ENCODE peak calls at places on chromosomes 4 and X, in five cellular contexts. L, M, F, T and I are unnamed samples.

GRCh38 chr4:1195109-1195671 is 22.8 kb upstream of the SPON2 start:
- DNase-seq in L (no peak), M (no peak), F (no peak), T (no peak), I (peak)

GRCh38 chr4:212438-213174 is 88.3 kb downstream of the ZNF718 start:
- DNase-seq in L (peak), M (peak), F (peak), T (peak), I (peak)

GRCh38 chr4:41814565-41814964 is 66.0 kb upstream of the PHOX2B start:
- DNase-seq in L (peak), M (no peak), F (no peak), T (peak), I (peak)

GRCh38 chr4:108486046-108486445 is 134.3 kb upstream of the RPL34 start:
- DNase-seq in L (no peak), M (no peak), F (no peak), T (no peak), I (no peak)

GRCh38 chr4:39883645-39884044 is 94.1 kb downstream of the PDS5A start:
- DNase-seq in L (no peak), M (no peak), F (no peak), T (no peak), I (no peak)

GRCh38 chr4:100299019-100299418 is 108.8 kb upstream of the DDIT4L start:
- DNase-seq in L (peak), M (peak), F (no peak), T (peak), I (no peak)

GRCh38 chrX:8036914-8037313 is 109.7 kb upstream of the PNPLA4 start:
- DNase-seq in L (no peak), M (no peak), F (no peak), T (no peak), I (no peak)

GRCh38 chrX:106249706-106250379 is 81.7 kb downstream of the PWWP3B start:
- DNase-seq in L (no peak), M (no peak), F (no peak), T (peak), I (no peak)

GRCh38 chr4:3307060-3307459 is 14.2 kb downstream of the RGS12 start:
- DNase-seq in L (no peak), M (no peak), F (no peak), T (no peak), I (no peak)

GRCh38 chr4:6107886-6108285 is 89.7 kb upstream of the C4orf50 start:
- DNase-seq in L (no peak), M (no peak), F (no peak), T (no peak), I (no peak)

GRCh38 chrX:29359276-29359675 is 772.0 kb downstream of the IL1RAPL1 start:
- DNase-seq in L (no peak), M (no peak), F (no peak), T (no peak), I (no peak)

GRCh38 chr4:36348403-36348938 is 67.1 kb downstream of the DTHD1 start:
- DNase-seq in L (no peak), M (no peak), F (peak), T (no peak), I (no peak)

GRCh38 chr4:7120341-7120740 is 52.5 kb upstream of the GRPEL1 start:
- DNase-seq in L (no peak), M (no peak), F (no peak), T (no peak), I (no peak)

GRCh38 chr4:176837176-176837915 is 44.6 kb upstream of the VEGFC start:
- DNase-seq in L (no peak), M (no peak), F (no peak), T (no peak), I (no peak)

GRCh38 chrX:9197231-9197630 is 163.3 kb upstream of the FAM9B start:
- DNase-seq in L (peak), M (peak), F (no peak), T (peak), I (no peak)

GRCh38 chr4:122458625-122459024 is 2.1 kb upstream of the IL2 start:
- DNase-seq in L (peak), M (no peak), F (peak), T (no peak), I (no peak)

GRCh38 chr4:17719106-17719505 is 62.3 kb downstream of the FAM184B start:
- DNase-seq in L (no peak), M (no peak), F (no peak), T (no peak), I (no peak)

GRCh38 chr4:1578301-1578781 is 105.8 kb downstream of the FAM53A start:
- DNase-seq in L (no peak), M (no peak), F (no peak), T (no peak), I (no peak)

GRCh38 chr4:105461221-105462041 is 12.4 kb downstream of the PPA2 start:
- DNase-seq in L (peak), M (no peak), F (no peak), T (peak), I (no peak)

GRCh38 chr4:163492951-163493504 is 1.5 kb upstream of the TMA16 start:
- DNase-seq in L (no peak), M (no peak), F (no peak), T (peak), I (no peak)

GRCh38 chr4:155371432-155372043 is 5.2 kb downstream of the MAP9 start:
- DNase-seq in L (peak), M (no peak), F (no peak), T (peak), I (no peak)

GRCh38 chrX:22698151-22698550 is 301.6 kb upstream of the DDX53 start:
- DNase-seq in L (no peak), M (no peak), F (no peak), T (no peak), I (no peak)

GRCh38 chr4:100356172-100356571 is 161.7 kb downstream of the EMCN start:
- DNase-seq in L (no peak), M (no peak), F (no peak), T (no peak), I (no peak)

GRCh38 chrX:44228621-44229020 is 114.9 kb downstream of the EFHC2 start:
- DNase-seq in L (no peak), M (no peak), F (no peak), T (no peak), I (no peak)

GRCh38 chrX:10110316-10110932 is 46.4 kb upstream of the CLCN4 start:
- DNase-seq in L (no peak), M (no peak), F (peak), T (no peak), I (no peak)

GRCh38 chr4:37960679-37961078 is 481 bp downstream of the PTTG2 start:
- DNase-seq in L (no peak), M (no peak), F (no peak), T (no peak), I (no peak)

GRCh38 chr4:135032670-135033069 is 831.1 kb upstream of the PABPC4L start:
- DNase-seq in L (no peak), M (no peak), F (no peak), T (no peak), I (no peak)

GRCh38 chr4:93617596-93617995 is 211.0 kb upstream of the ATOH1 start:
- DNase-seq in L (no peak), M (no peak), F (no peak), T (no peak), I (no peak)

GRCh38 chrX:93874554-93874953 is 200.5 kb downstream of the FAM133A start:
- DNase-seq in L (no peak), M (no peak), F (no peak), T (peak), I (peak)

GRCh38 chr4:125013891-125014290 is 300.9 kb upstream of the FAT4 start:
- DNase-seq in L (no peak), M (no peak), F (no peak), T (peak), I (no peak)

GRCh38 chr4:72496119-72496518 is 72.9 kb downstream of the ADAMTS3 start:
- DNase-seq in L (no peak), M (no peak), F (no peak), T (no peak), I (no peak)
- TF ChIP-seq CTCF in L (no peak), M (peak), F (no peak), T (peak), I (no peak)

DNA sequence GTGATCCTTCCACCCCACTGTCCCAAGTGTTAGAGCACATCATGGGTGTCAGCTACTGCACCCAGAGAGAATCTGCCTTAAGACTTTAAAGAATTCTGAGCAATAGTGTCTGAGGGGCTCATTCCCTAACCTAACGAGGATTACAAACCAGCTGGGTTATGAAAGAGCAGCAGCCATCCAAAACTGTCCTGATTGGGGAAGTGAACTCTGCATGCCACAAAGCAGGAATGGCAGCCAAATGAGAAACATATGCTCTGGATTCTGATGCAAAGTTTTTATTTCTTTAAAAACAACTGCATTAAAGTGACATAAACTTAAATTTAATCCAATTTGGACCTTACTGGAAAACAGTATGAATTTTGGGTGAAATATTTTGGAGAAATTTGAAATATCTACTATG is 103.2 kb downstream of the ANXA3 start:
- DNase-seq in L (peak), M (no peak), F (no peak), T (peak), I (no peak)
- TF ChIP-seq CTCF in L (no peak), M (no peak), F (no peak), T (no peak), I (no peak)

DNA sequence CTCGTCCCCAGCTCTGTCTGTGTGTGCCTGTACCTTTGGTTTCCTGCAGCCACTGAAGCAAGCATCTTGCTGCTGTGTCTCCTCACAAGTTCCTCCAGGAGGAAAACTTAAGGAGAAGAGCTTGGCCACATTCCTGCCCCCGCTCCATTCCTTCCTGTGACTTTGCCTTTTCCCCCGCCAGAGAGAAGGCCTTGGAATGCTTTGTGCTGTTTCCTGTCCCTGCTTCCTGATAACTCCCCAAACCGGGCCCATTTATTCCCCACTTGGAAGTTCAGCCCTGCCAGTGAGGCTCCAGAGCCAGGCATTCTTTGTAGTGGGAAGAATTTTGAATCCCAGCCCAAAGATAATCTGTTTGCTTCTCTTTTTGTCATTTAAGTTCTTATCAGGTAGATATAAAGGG is 33.1 kb downstream of the SMIM10L2A start:
- DNase-seq in L (no peak), M (no peak), F (no peak), T (peak), I (peak)
- TF ChIP-seq CTCF in L (no peak), M (no peak), F (no peak), T (no peak), I (no peak)

DNA sequence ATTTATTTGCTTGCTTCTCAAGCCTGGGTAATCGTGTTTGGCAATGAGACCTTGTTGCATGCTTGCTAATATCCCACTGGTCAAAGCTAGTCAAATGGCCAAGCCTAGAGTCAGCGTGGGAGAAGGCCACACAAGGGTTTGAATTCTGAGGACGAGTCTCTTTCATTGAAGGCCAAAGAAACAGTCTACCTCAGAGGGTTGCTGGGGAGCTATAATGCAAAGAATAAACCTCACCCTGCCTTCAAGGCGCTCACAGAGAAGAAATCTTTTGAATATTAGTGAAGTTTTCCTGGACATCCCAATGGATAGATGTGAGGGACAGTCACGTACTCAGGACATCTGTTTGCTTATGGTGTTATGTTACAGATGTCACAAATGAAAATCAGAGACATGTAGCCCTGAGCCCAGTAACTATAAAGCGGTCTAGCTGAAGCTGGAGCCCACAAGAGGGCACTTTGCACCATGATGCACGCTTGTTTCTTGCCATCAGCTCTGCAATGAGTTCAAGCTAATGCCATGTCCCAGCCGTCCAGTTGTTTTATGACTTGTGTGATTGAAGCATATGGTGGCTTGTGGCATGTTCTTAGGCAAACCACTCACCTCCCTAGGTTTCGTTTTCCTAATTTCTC is 1.1 kb upstream of the TLR3 start:
- DNase-seq in L (peak), M (no peak), F (peak), T (peak), I (peak)
- TF ChIP-seq CTCF in L (peak), M (peak), F (peak), T (peak), I (no peak)

GRCh38 chr4:24808955-24809354 is 13.6 kb downstream of the SOD3 start:
- DNase-seq in L (no peak), M (no peak), F (no peak), T (no peak), I (no peak)

GRCh38 chr4:24808261-24808660 is 12.9 kb downstream of the SOD3 start:
- DNase-seq in L (no peak), M (no peak), F (no peak), T (no peak), I (no peak)

GRCh38 chr4:24807611-24808010 is 12.2 kb downstream of the SOD3 start:
- DNase-seq in L (no peak), M (no peak), F (no peak), T (no peak), I (no peak)

GRCh38 chr4:24810016-24810415 is 14.6 kb downstream of the SOD3 start:
- DNase-seq in L (peak), M (no peak), F (no peak), T (no peak), I (no peak)

DNA sequence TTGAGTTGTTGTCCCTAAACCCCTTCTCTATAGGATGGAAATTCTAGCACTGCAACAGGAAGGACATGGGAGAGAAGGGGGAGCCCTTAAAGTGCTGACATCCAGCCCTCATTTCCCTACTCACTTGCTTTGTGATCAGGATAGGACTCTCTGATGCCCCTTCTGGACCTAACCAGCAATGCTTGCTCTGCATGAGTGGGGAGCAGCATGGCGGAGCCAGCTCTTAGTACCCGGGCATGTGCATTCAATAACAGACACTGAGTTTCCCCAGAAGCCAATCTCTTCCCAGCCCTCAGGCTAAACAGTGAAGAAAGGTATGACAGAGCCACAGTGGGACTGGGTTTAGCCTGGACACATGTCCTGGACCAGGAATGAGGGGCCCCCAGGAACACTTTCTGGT is 14.0 kb downstream of the SOD3 start:
- DNase-seq in L (no peak), M (no peak), F (no peak), T (no peak), I (no peak)
- TF ChIP-seq CTCF in L (peak), M (peak), F (no peak), T (no peak), I (no peak)

GRCh38 chrX:47571896-47572295 is 10.3 kb upstream of the TIMP1 start:
- DNase-seq in L (no peak), M (no peak), F (no peak), T (no peak), I (no peak)

GRCh38 chrX:47566841-47567240 is 5.8 kb downstream of the ARAF start:
- DNase-seq in L (no peak), M (no peak), F (no peak), T (no peak), I (no peak)

GRCh38 chrX:47571215-47571614 is 10.2 kb downstream of the ARAF start:
- DNase-seq in L (no peak), M (no peak), F (no peak), T (no peak), I (no peak)

GRCh38 chrX:47570794-47571193 is 9.8 kb downstream of the ARAF start:
- DNase-seq in L (no peak), M (no peak), F (no peak), T (no peak), I (no peak)

DNA sequence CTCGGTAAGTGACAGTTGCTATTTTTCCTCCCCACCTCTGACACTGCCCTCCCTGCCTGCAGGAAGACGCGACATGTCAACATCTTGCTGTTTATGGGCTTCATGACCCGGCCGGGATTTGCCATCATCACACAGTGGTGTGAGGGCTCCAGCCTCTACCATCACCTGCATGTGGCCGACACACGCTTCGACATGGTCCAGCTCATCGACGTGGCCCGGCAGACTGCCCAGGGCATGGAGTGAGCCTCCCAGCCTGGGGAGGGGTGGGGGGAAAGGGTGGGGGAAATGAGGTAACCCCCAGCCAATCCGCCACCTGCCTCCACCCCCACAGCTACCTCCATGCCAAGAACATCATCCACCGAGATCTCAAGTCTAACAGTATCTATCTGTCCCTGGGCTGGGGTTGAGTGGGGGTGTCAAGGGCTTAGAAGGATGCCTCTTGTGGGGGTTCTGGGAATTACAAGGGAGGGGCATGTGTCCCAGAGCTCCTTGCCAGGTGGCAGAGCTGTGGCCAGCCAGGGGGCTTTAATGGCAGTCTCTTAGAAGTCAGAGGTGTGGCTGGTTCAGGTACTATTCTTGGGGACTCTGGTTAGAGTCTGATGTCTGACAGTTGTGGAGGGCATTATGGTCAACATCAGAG is 7.8 kb downstream of the ARAF start:
- DNase-seq in L (no peak), M (no peak), F (peak), T (no peak), I (no peak)
- TF ChIP-seq CTCF in L (peak), M (peak), F (peak), T (peak), I (peak)

GRCh38 chr4:169723207-169723606 is 34.5 kb downstream of the HPF1 start:
- DNase-seq in L (peak), M (no peak), F (peak), T (peak), I (no peak)
- TF ChIP-seq CTCF in L (no peak), M (peak), F (no peak), T (no peak), I (no peak)

GRCh38 chr4:152590179-152591031 is 54.5 kb upstream of the FBXW7 start:
- DNase-seq in L (peak), M (peak), F (no peak), T (peak), I (no peak)
- TF ChIP-seq CTCF in L (no peak), M (no peak), F (no peak), T (no peak), I (no peak)

GRCh38 chrX:51608766-51609165 is 9.9 kb downstream of the CENPVL3 start:
- DNase-seq in L (no peak), M (no peak), F (no peak), T (no peak), I (no peak)

DNA sequence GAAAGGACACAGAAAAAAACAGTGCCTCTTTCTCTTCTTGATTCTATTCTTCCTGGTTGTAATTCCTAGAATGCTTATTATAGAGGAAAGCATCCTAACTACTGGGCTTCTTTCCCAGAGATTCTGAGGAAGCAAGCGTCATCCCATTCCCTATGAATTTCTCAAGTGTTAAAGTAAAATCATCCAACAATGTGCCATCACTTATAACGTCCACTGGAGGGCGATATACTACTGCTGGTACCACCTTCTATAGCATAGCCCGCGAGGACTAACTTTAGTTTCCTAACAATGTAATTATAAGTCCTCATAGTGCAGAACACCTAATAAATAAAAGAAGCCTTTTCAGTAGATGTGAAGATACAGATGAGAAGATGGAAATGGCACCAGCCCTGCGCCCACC is 4.4 kb downstream of the CENPVL3 start:
- DNase-seq in L (peak), M (no peak), F (peak), T (peak), I (no peak)
- TF ChIP-seq CTCF in L (peak), M (peak), F (peak), T (peak), I (peak)

GRCh38 chr4:15186149-15186548 is 183.9 kb downstream of the CPEB2 start:
- DNase-seq in L (no peak), M (no peak), F (no peak), T (peak), I (no peak)
- TF ChIP-seq CTCF in L (no peak), M (no peak), F (no peak), T (no peak), I (no peak)